ENCODE peak calls at places on chromosomes 1 and 21, in four cellular contexts. E, S, J and L are unnamed samples.

GRCh38 chr1:236979149-236979890 is 24.9 kb downstream of the MT1HL1 start:
- DNase-seq in E (no peak), S (no peak), J (no peak), L (no peak)

GRCh38 chr21:41958886-41959563 is 5.2 kb upstream of the C2CD2 start:
- DNase-seq in E (peak), S (no peak), J (peak), L (no peak)

GRCh38 chr1:218426343-218426657 is 81.2 kb downstream of the TGFB2 start:
- DNase-seq in E (peak), S (no peak), J (no peak), L (no peak)

GRCh38 chr1:93607814-93608187 is 73.8 kb downstream of the BCAR3 start:
- DNase-seq in E (no peak), S (no peak), J (no peak), L (no peak)

GRCh38 chr1:184929711-184930202 is 44.6 kb downstream of the NIBAN1 start:
- DNase-seq in E (no peak), S (no peak), J (no peak), L (no peak)

GRCh38 chr1:42944207-42944928 is 14.3 kb downstream of the SLC2A1 start:
- DNase-seq in E (no peak), S (no peak), J (no peak), L (peak)

GRCh38 chr21:24693779-24694178 is 913.5 kb downstream of the MRPL39 start:
- DNase-seq in E (no peak), S (no peak), J (no peak), L (no peak)

GRCh38 chr1:150813028-150813707 is 5.1 kb upstream of the CTSK start:
- DNase-seq in E (peak), S (no peak), J (peak), L (peak)

GRCh38 chr1:199124351-199124750 is 485.5 kb downstream of the PTPRC start:
- DNase-seq in E (no peak), S (no peak), J (no peak), L (no peak)

DNA sequence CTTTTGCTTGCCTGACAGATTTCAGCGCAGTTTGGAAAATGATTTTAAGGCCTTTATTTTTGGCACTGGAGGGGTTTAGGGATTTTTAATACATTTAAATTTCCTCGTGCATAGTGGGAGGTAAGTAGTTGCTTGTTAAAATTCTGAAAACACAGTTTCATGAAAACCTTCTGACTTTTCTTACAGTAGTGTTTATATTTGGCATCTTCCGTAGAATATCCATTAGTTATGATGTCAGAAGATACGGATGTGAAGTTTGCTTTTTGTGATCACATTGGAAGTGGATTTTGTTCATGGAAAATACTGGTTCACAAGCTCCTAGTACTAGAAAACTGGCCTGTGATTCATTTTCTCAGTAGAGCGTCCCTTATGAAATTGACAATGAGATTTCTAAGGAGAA is 1.3 kb downstream of the RABGAP1L start:
- DNase-seq in E (no peak), S (no peak), J (no peak), L (no peak)
- H3K4me3 ChIP-seq in E (peak), S (peak), J (peak), L (no peak)

GRCh38 chr1:228836954-228837481 is 101.7 kb downstream of the RHOU start:
- DNase-seq in E (no peak), S (no peak), J (no peak), L (peak)

GRCh38 chr1:228836427-228836826 is 101.1 kb downstream of the RHOU start:
- DNase-seq in E (no peak), S (no peak), J (no peak), L (no peak)

GRCh38 chr1:228830954-228831481 is 95.7 kb downstream of the RHOU start:
- DNase-seq in E (peak), S (no peak), J (no peak), L (no peak)

GRCh38 chr1:228835456-228835855 is 100.2 kb downstream of the RHOU start:
- DNase-seq in E (no peak), S (no peak), J (no peak), L (no peak)

GRCh38 chr1:228833911-228834631 is 98.8 kb downstream of the RHOU start:
- DNase-seq in E (no peak), S (no peak), J (no peak), L (no peak)
- H3K4me3 ChIP-seq in E (no peak), S (no peak), J (no peak), L (no peak)

DNA sequence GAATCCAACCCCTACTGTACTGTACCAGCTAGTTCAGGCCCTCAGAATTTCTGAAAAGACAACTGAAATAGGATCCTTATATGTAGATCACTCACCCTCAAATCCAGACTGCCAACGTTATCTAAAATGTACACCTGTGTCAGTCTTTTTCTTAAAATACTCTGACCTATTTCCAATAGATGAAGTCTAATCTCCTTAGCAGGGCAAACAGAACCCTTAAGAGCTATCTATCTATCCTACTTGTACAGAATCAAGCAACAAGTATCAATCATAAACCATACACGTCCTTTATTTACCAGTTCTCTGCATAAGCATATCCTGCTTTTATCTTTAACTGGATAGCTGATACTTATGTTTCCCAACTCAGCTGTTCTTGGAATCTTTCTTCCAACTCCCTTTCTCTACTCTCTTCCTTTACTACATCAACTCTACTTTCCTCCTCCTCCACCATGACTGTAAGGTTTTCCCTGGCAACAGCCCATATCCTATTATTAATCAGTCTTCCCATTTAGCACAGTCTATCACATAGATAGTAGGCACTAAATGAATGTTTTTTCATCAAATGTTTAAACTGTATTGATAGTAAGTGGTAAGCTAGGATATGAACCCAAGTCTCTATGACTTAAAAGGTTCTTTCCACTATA is 2.8 kb downstream of the LRIF1 start:
- DNase-seq in E (no peak), S (no peak), J (no peak), L (no peak)
- H3K4me3 ChIP-seq in E (no peak), S (peak), J (no peak), L (no peak)

GRCh38 chr1:202016022-202016624 is 5.7 kb downstream of the ELF3 start:
- DNase-seq in E (no peak), S (no peak), J (no peak), L (peak)

GRCh38 chr1:202016717-202017384 is 6.5 kb downstream of the ELF3 start:
- DNase-seq in E (no peak), S (no peak), J (no peak), L (no peak)

GRCh38 chr1:202014915-202015676 is 4.7 kb downstream of the ELF3 start:
- DNase-seq in E (peak), S (no peak), J (no peak), L (peak)

GRCh38 chr1:202014060-202014459 is 3.7 kb downstream of the ELF3 start:
- DNase-seq in E (no peak), S (no peak), J (no peak), L (no peak)

GRCh38 chr1:202015677-202015952 is 5.2 kb downstream of the ELF3 start:
- DNase-seq in E (no peak), S (no peak), J (no peak), L (peak)
- H3K4me3 ChIP-seq in E (no peak), S (no peak), J (peak), L (no peak)